ENCODE peak calls at places on chromosomes 3 and 15, in nine cellular contexts. N is OCI-LY7, I is endothelial cell of umbilical vein, Z is HepG2, T is SK-N-SH, M is GM23338, X is HCT116, U is fibroblast of lung, S is H1. D is an unnamed sample.

GRCh38 chr15:22904736-22905135 is 66.3 kb downstream of the NIPA2 start:
- DNase-seq in N (no peak), X (no peak), T (no peak), Z (no peak), U (no peak), M (no peak), S (no peak), I (no peak), D (no peak)

GRCh38 chr3:17810759-17811158 is 68.3 kb upstream of the TBC1D5 start:
- DNase-seq in N (peak; percentile 11), T (no peak), M (peak; percentile 41), I (peak; percentile 15), X (peak; percentile 13), S (no peak), U (no peak), Z (peak; percentile 15), D (no peak)

GRCh38 chr15:95300958-95301357 is 1029.5 kb upstream of the NR2F2 start:
- DNase-seq in S (no peak), I (peak; percentile 93), N (no peak), T (no peak), M (no peak), U (no peak), X (no peak), Z (no peak), D (no peak)

GRCh38 chr3:55417211-55417610 is 69.9 kb downstream of the WNT5A start:
- DNase-seq in I (no peak), Z (no peak), S (no peak), T (no peak), M (no peak), X (no peak), U (no peak), N (no peak), D (no peak)

GRCh38 chr3:99638244-99638948 is at the start of gene COL8A1:
- DNase-seq in I (peak; percentile 94), S (no peak), Z (no peak), N (no peak), M (peak; percentile 77), T (no peak), U (peak; percentile 79), X (no peak), D (no peak)

GRCh38 chr3:122926322-122926721 is 101.2 kb downstream of the SEMA5B start:
- DNase-seq in M (no peak), I (no peak), T (no peak), Z (no peak), U (no peak), N (no peak), X (no peak), S (no peak), D (no peak)

GRCh38 chr15:80978685-80979084 is 10.9 kb downstream of the MESD start:
- DNase-seq in X (no peak), M (no peak), S (no peak), U (peak; percentile 43), N (no peak), I (peak; percentile 58), T (no peak), Z (no peak), D (peak; percentile 29)

GRCh38 chr3:63914312-63914711 is 2.1 kb upstream of the SCAANT1 start:
- DNase-seq in U (peak; percentile 76), I (peak; percentile 15), T (no peak), X (no peak), M (no peak), N (no peak), Z (no peak), S (no peak), D (no peak)

GRCh38 chr3:5006755-5007202 is 27.5 kb downstream of the BHLHE40 start:
- DNase-seq in U (no peak), N (peak; percentile 19), Z (no peak), S (no peak), I (no peak), X (no peak), T (no peak), M (no peak), D (no peak)

GRCh38 chr3:3065876-3066275 is 44.3 kb downstream of the IL5RA start:
- DNase-seq in N (no peak), T (no peak), Z (no peak), U (no peak), X (no peak), M (no peak), I (no peak), S (no peak), D (no peak)

GRCh38 chr3:134427400-134428111 is 53.3 kb upstream of the AMOTL2 start:
- DNase-seq in T (peak; percentile 20), S (no peak), Z (peak; percentile 75), M (no peak), I (peak; percentile 77), U (peak; percentile 98), N (no peak), X (peak; percentile 93), D (no peak)

GRCh38 chr3:184635126-184635525 is 73.5 kb downstream of the EPHB3 start:
- DNase-seq in I (no peak), M (no peak), N (no peak), U (no peak), T (peak; percentile 77), X (no peak), Z (no peak), S (no peak), D (no peak)

GRCh38 chr3:12051586-12051985 is 47.4 kb downstream of the SYN2 start:
- DNase-seq in S (no peak), I (no peak), N (no peak), U (no peak), Z (no peak), M (peak; percentile 12), T (no peak), X (no peak), D (no peak)

GRCh38 chr15:51253385-51253784 is 85.0 kb downstream of the CYP19A1 start:
- DNase-seq in Z (no peak), X (no peak), N (no peak), U (no peak), T (no peak), S (no peak), M (no peak), I (peak; percentile 21), D (no peak)

GRCh38 chr3:177290633-177291032 is 93.4 kb upstream of the TBL1XR1 start:
- DNase-seq in S (no peak), N (no peak), U (no peak), X (no peak), Z (no peak), M (no peak), I (no peak), T (no peak), D (no peak)

GRCh38 chr3:177284383-177284881 is 87.2 kb upstream of the TBL1XR1 start:
- DNase-seq in S (peak; percentile 75), N (no peak), M (peak; percentile 89), T (no peak), X (peak; percentile 71), I (no peak), Z (peak; percentile 35), U (peak; percentile 82), D (no peak)

GRCh38 chr3:177286034-177286433 is 88.8 kb upstream of the TBL1XR1 start:
- DNase-seq in S (no peak), U (no peak), N (no peak), M (no peak), X (peak; percentile 53), Z (peak; percentile 91), T (no peak), I (no peak), D (no peak)

GRCh38 chr3:177283983-177284382 is 86.7 kb upstream of the TBL1XR1 start:
- DNase-seq in U (no peak), I (no peak), M (no peak), S (no peak), Z (no peak), N (no peak), T (no peak), X (no peak), D (no peak)

DNA sequence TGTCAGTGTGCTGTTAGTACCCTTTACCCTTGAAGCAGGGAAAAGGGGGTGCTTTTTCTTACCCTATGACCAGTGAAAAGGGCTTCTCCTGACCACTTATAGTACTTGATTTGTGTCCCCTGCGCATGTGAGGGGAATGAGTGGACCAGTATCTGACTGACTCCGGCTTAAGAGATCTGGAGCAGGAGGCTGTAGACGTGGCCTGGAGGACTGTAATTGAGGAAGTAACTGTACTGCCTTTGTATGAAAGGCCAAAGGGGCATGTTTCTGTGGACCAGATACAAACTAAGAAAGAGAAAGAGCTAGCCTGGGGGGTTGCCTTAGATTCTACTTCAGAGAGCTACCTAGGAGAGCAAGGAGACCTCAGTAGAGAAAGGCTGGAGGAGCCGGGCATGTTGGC is 89.9 kb upstream of the TBL1XR1 start:
- DNase-seq in X (no peak), M (no peak), T (no peak), S (no peak), I (no peak), U (no peak), N (no peak), Z (no peak), D (no peak)
- H2AFZ ChIP-seq in X (peak overlapping the region; percentile 84), M (peak overlapping the region; percentile 18), T (no peak overlapping the region), S (no peak overlapping the region), I (no peak overlapping the region), U (no peak overlapping the region), N (no peak overlapping the region), Z (no peak overlapping the region), D (no peak overlapping the region)

GRCh38 chr3:127690823-127691452 is 18.2 kb downstream of the ABTB1 start:
- DNase-seq in M (peak; percentile 79), S (no peak), I (peak; percentile 48), Z (peak; percentile 59), T (peak; percentile 73), X (peak; percentile 43), U (peak; percentile 66), N (no peak), D (peak; percentile 71)
- H2AFZ ChIP-seq in M (peak overlapping the region; percentile 23), S (no peak overlapping the region), I (no peak overlapping the region), Z (no peak overlapping the region), T (peak overlapping the region; percentile 75), X (no peak overlapping the region), U (no peak overlapping the region), N (no peak overlapping the region), D (no peak overlapping the region)

GRCh38 chr3:168219530-168219929 is 123.8 kb upstream of the GOLIM4 start:
- DNase-seq in M (no peak), S (no peak), Z (no peak), I (no peak), T (no peak), U (no peak), X (no peak), N (no peak), D (no peak)

GRCh38 chr3:168212664-168213255 is 117.0 kb upstream of the GOLIM4 start:
- DNase-seq in Z (no peak), M (no peak), N (no peak), X (no peak), T (no peak), U (peak; percentile 6), I (no peak), S (no peak), D (no peak)

GRCh38 chr3:168216851-168217250 is 121.1 kb upstream of the GOLIM4 start:
- DNase-seq in S (no peak), N (no peak), Z (no peak), M (no peak), T (peak; percentile 23), U (no peak), X (no peak), I (no peak), D (no peak)

GRCh38 chr3:168218600-168218999 is 122.9 kb upstream of the GOLIM4 start:
- DNase-seq in I (no peak), S (no peak), N (no peak), M (no peak), X (no peak), Z (no peak), U (no peak), T (no peak), D (no peak)

GRCh38 chr3:168213920-168214319 is 118.2 kb upstream of the GOLIM4 start:
- DNase-seq in M (peak; percentile 1), Z (no peak), I (no peak), N (peak; percentile 29), S (no peak), X (no peak), U (peak; percentile 2), T (no peak), D (no peak)
- H2AFZ ChIP-seq in M (no peak overlapping the region), Z (no peak overlapping the region), I (no peak overlapping the region), N (peak overlapping the region; percentile 95), S (no peak overlapping the region), X (no peak overlapping the region), U (peak overlapping the region; percentile 67), T (no peak overlapping the region), D (no peak overlapping the region)

GRCh38 chr3:79415351-79415750 is 352.4 kb downstream of the ROBO1 start:
- DNase-seq in M (no peak), S (no peak), I (no peak), U (no peak), T (no peak), N (no peak), Z (no peak), X (no peak), D (no peak)
- H2AFZ ChIP-seq in M (no peak overlapping the region), S (no peak overlapping the region), I (no peak overlapping the region), U (no peak overlapping the region), T (no peak overlapping the region), N (no peak overlapping the region), Z (no peak overlapping the region), X (no peak overlapping the region), D (no peak overlapping the region)